ENCODE peak calls at places on chromosome 16, in five cellular contexts. V, M, Z, I and U are unnamed samples.
A peak's percentile ranks its signal among the peaks of the same experiment; 100 is the strongest.

GRCh38 chr16:54493076-54493475 is 206.5 kb upstream of the IRX3 start:
- DNase-seq in V (no peak), M (no peak), Z (no peak), I (no peak), U (no peak)

GRCh38 chr16:79278506-79278905 is 322.0 kb downstream of the MAF start:
- DNase-seq in V (no peak), M (no peak), Z (peak; percentile 48), I (no peak), U (no peak)

GRCh38 chr16:50841081-50841886 is 99.4 kb downstream of the CYLD start:
- DNase-seq in V (no peak), M (no peak), Z (no peak), I (no peak), U (peak; percentile 45)

GRCh38 chr16:89425523-89425922 is 64.8 kb downstream of the ANKRD11 start:
- DNase-seq in V (no peak), M (no peak), Z (no peak), I (no peak), U (no peak)

GRCh38 chr16:50360779-50361178 is 8.0 kb downstream of the BRD7 start:
- DNase-seq in V (no peak), M (no peak), Z (no peak), I (no peak), U (no peak)

GRCh38 chr16:3881499-3881995 is 1.0 kb upstream of the CREBBP start:
- DNase-seq in V (no peak), M (peak; percentile 31), Z (no peak), I (no peak), U (no peak)

GRCh38 chr16:22141746-22142145 is 20.6 kb upstream of the SDR42E2 start:
- DNase-seq in V (no peak), M (no peak), Z (no peak), I (no peak), U (no peak)

GRCh38 chr16:5615868-5616642 is 518.5 kb upstream of the EEF2KMT start:
- DNase-seq in V (no peak), M (no peak), Z (no peak), I (peak; percentile 14), U (peak; percentile 59)

GRCh38 chr16:51151435-51151950 is 423 bp upstream of the SALL1 start:
- DNase-seq in V (no peak), M (no peak), Z (no peak), I (no peak), U (no peak)

GRCh38 chr16:30637952-30638351 is 12.8 kb upstream of the PRR14 start:
- DNase-seq in V (no peak), M (no peak), Z (no peak), I (no peak), U (no peak)

GRCh38 chr16:66508261-66508913 is 41.5 kb downstream of the TK2 start:
- DNase-seq in V (no peak), M (no peak), Z (peak; percentile 15), I (no peak), U (peak; percentile 48)

GRCh38 chr16:3578121-3578520 is 918 bp upstream of the NLRC3 start:
- DNase-seq in V (peak; percentile 57), M (no peak), Z (peak; percentile 68), I (no peak), U (no peak)

GRCh38 chr16:31354394-31355291 is at the start of gene ITGAX:
- DNase-seq in V (peak; percentile 76), M (peak; percentile 66), Z (peak; percentile 62), I (peak; percentile 53), U (peak; percentile 87)

GRCh38 chr16:84228321-84228838 is 11.4 kb downstream of the KCNG4 start:
- DNase-seq in V (no peak), M (peak; percentile 49), Z (no peak), I (peak; percentile 82), U (no peak)

GRCh38 chr16:87234601-87235000 is 82.6 kb downstream of the C16orf95 start:
- DNase-seq in V (no peak), M (no peak), Z (no peak), I (no peak), U (no peak)

GRCh38 chr16:56860226-56861020 is 4.6 kb upstream of the SLC12A3 start:
- DNase-seq in V (no peak), M (no peak), Z (peak; percentile 63), I (no peak), U (peak; percentile 80)

GRCh38 chr16:11639925-11640899 is 28.0 kb upstream of the SNN start:
- DNase-seq in V (peak; percentile 38), M (peak; percentile 94), Z (no peak), I (peak; percentile 86), U (no peak)

GRCh38 chr16:53456625-53457024 is 22.4 kb downstream of the RBL2 start:
- DNase-seq in V (no peak), M (no peak), Z (peak; percentile 25), I (no peak), U (no peak)

GRCh38 chr16:20611350-20611902 is 35.3 kb upstream of the ACSM2B start:
- DNase-seq in V (no peak), M (no peak), Z (no peak), I (peak; percentile 39), U (no peak)

GRCh38 chr16:52068447-52069074 is 478.4 kb downstream of the TOX3 start:
- DNase-seq in V (no peak), M (no peak), Z (no peak), I (no peak), U (no peak)

GRCh38 chr16:30984669-30985400 is at the start of gene HSD3B7:
- DNase-seq in V (peak; percentile 77), M (peak; percentile 87), Z (peak; percentile 82), I (peak; percentile 92), U (peak; percentile 92)

GRCh38 chr16:31118223-31119155 is 1.0 kb downstream of the KAT8 start:
- DNase-seq in V (no peak), M (no peak), Z (no peak), I (no peak), U (no peak)

GRCh38 chr16:53372942-53373871 is 61.1 kb upstream of the RBL2 start:
- DNase-seq in V (no peak), M (peak; percentile 30), Z (peak; percentile 43), I (no peak), U (peak; percentile 54)

GRCh38 chr16:87305505-87306391 is 11.4 kb downstream of the C16orf95 start:
- DNase-seq in V (no peak), M (no peak), Z (no peak), I (no peak), U (no peak)

GRCh38 chr16:84633622-84634021 is 14.7 kb upstream of the KLHL36 start:
- DNase-seq in V (no peak), M (peak; percentile 37), Z (no peak), I (peak; percentile 83), U (no peak)

GRCh38 chr16:88570691-88571092 is 489 bp downstream of the ZC3H18 start:
- DNase-seq in V (no peak), M (no peak), Z (no peak), I (no peak), U (no peak)

GRCh38 chr16:8963010-8963824 is 489 bp downstream of the USP7 start:
- DNase-seq in V (no peak), M (no peak), Z (no peak), I (peak; percentile 30), U (no peak)

GRCh38 chr16:51507286-51507685 is 356.2 kb upstream of the SALL1 start:
- DNase-seq in V (no peak), M (no peak), Z (no peak), I (no peak), U (no peak)

GRCh38 chr16:86019446-86020047 is 120.6 kb downstream of the IRF8 start:
- DNase-seq in V (no peak), M (no peak), Z (no peak), I (no peak), U (no peak)
- TF ChIP-seq CTCF in V (no peak), M (no peak), Z (peak; percentile 18), I (no peak), U (no peak)

GRCh38 chr16:68737730-68738590 is 868 bp downstream of the CDH1 start:
- DNase-seq in V (no peak), M (no peak), Z (no peak), I (no peak), U (no peak)
- TF ChIP-seq CTCF in V (no peak), M (no peak), Z (peak; percentile 65), I (no peak), U (no peak)

GRCh38 chr16:28218109-28218508 is 6.3 kb upstream of the XPO6 start:
- DNase-seq in V (peak; percentile 65), M (no peak), Z (peak; percentile 51), I (no peak), U (peak; percentile 67)
- TF ChIP-seq CTCF in V (peak; percentile 68), M (no peak), Z (peak; percentile 48), I (no peak), U (peak; percentile 69)

DNA sequence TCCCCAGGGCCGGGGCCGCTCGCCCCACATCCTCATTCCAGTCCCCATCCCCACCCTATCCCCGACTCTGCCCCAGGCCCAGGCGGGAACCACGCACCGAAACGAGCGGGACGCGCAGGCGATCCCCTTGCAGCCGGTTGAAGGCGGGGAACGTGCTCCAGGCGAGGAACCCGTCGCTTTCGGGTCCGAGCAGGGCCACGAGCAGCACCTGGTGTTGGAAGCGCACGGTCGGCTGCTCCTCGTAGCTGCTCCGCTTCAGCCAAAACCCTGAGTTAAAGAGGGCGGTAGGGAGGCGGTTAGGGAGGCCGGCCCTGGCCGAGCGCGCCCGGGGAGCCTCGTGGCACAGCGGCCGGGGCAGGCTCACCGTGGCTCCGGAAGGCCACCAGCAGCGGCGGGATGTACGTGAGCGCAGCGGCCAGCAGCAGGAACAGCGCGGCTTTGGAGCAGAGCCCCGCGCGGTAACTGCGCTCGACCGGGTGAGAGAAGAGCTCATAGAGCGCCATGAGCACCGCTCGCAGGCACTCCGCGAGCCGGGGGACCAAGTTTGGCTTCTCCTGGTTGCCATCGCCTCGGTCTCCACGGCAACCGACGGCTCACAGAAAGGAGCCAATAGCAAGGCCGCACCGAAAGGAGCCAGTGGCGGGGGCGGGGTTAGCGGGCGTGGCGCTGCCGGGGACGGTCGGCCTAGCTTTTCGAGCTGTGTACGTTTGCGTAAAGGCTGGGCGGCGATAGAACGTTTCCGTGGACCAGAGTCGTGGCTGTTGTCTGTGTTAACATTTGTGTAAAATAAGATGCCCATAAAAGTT is at the start of gene TMEM231:
- DNase-seq in V (peak; percentile 98), M (peak; percentile 96), Z (peak; percentile 97), I (peak; percentile 98), U (peak; percentile 97)
- TF ChIP-seq CTCF in V (peak; percentile 17), M (no peak), Z (no peak), I (no peak), U (no peak)

GRCh38 chr16:25996052-25996451 is 304.3 kb downstream of the HS3ST4 start:
- DNase-seq in V (no peak), M (no peak), Z (no peak), I (no peak), U (no peak)
- TF ChIP-seq CTCF in V (no peak), M (no peak), Z (no peak), I (no peak), U (no peak)

GRCh38 chr16:24834459-24835335 is 11.1 kb upstream of the SLC5A11 start:
- DNase-seq in V (no peak), M (no peak), Z (no peak), I (no peak), U (peak; percentile 52)
- TF ChIP-seq CTCF in V (no peak), M (no peak), Z (peak; percentile 70), I (no peak), U (peak; percentile 62)